ENCODE peak calls at places on chromosomes 3 and 15, in six cellular contexts. One of them, this sample, is unnamed.

GRCh38 chr15:81885135-81885534 is 160.7 kb downstream of the MEX3B start:
- ATAC-seq in K562: no peak
- ATAC-seq in A549: no peak
- ATAC-seq in GM12878: no peak
- ATAC-seq in upper lobe of left lung: no peak
- ATAC-seq in HepG2: no peak
- ATAC-seq in this sample: no peak

GRCh38 chr3:150184426-150185071 is 213.9 kb upstream of the PFN2 start:
- ATAC-seq in A549: peak
- ATAC-seq in K562: peak
- ATAC-seq in upper lobe of left lung: no peak
- ATAC-seq in HepG2: peak
- ATAC-seq in GM12878: peak
- ATAC-seq in this sample: no peak

GRCh38 chr3:56339244-56339643 is 129.0 kb downstream of the ERC2 start:
- ATAC-seq in HepG2: no peak
- ATAC-seq in upper lobe of left lung: no peak
- ATAC-seq in A549: no peak
- ATAC-seq in GM12878: no peak
- ATAC-seq in K562: no peak
- ATAC-seq in this sample: no peak

GRCh38 chr3:109784852-109785631 is 447.7 kb upstream of the DPPA4 start:
- ATAC-seq in upper lobe of left lung: no peak
- ATAC-seq in K562: no peak
- ATAC-seq in HepG2: no peak
- ATAC-seq in A549: no peak
- ATAC-seq in GM12878: no peak
- ATAC-seq in this sample: no peak

GRCh38 chr3:53198256-53198977 is 37.4 kb downstream of the PRKCD start:
- ATAC-seq in upper lobe of left lung: no peak
- ATAC-seq in GM12878: no peak
- ATAC-seq in A549: peak
- ATAC-seq in K562: no peak
- ATAC-seq in HepG2: peak
- ATAC-seq in this sample: no peak

GRCh38 chr15:78673476-78673875 is 32.5 kb upstream of the CHRNB4 start:
- ATAC-seq in HepG2: no peak
- ATAC-seq in K562: no peak
- ATAC-seq in A549: no peak
- ATAC-seq in GM12878: no peak
- ATAC-seq in upper lobe of left lung: no peak
- ATAC-seq in this sample: no peak

GRCh38 chr3:23071306-23071705 is 131.8 kb upstream of the UBE2E2 start:
- ATAC-seq in K562: no peak
- ATAC-seq in HepG2: no peak
- ATAC-seq in GM12878: no peak
- ATAC-seq in A549: no peak
- ATAC-seq in upper lobe of left lung: no peak
- ATAC-seq in this sample: no peak

GRCh38 chr3:179541094-179541493 is 21.6 kb upstream of the ACTL6A start:
- ATAC-seq in HepG2: no peak
- ATAC-seq in A549: no peak
- ATAC-seq in upper lobe of left lung: peak
- ATAC-seq in K562: peak
- ATAC-seq in GM12878: no peak
- ATAC-seq in this sample: no peak

GRCh38 chr3:187281191-187281714 is 10.3 kb downstream of the MASP1 start:
- ATAC-seq in GM12878: no peak
- ATAC-seq in K562: peak
- ATAC-seq in A549: no peak
- ATAC-seq in HepG2: peak
- ATAC-seq in upper lobe of left lung: peak
- ATAC-seq in this sample: peak

GRCh38 chr3:133928136-133928893 is 32.6 kb upstream of the RAB6B start:
- ATAC-seq in GM12878: no peak
- ATAC-seq in upper lobe of left lung: no peak
- ATAC-seq in HepG2: no peak
- ATAC-seq in A549: no peak
- ATAC-seq in K562: no peak
- ATAC-seq in this sample: no peak

GRCh38 chr3:14463330-14464216 is 61.2 kb downstream of the SLC6A6 start:
- ATAC-seq in K562: no peak
- ATAC-seq in A549: no peak
- ATAC-seq in HepG2: no peak
- ATAC-seq in upper lobe of left lung: no peak
- ATAC-seq in GM12878: no peak
- ATAC-seq in this sample: no peak

GRCh38 chr3:53581671-53582070 is 87.3 kb downstream of the CACNA1D start:
- ATAC-seq in K562: no peak
- ATAC-seq in upper lobe of left lung: no peak
- ATAC-seq in GM12878: peak
- ATAC-seq in HepG2: no peak
- ATAC-seq in A549: no peak
- ATAC-seq in this sample: no peak

GRCh38 chr15:50096158-50096821 is 22.7 kb downstream of the ATP8B4 start:
- ATAC-seq in upper lobe of left lung: peak
- ATAC-seq in A549: peak
- ATAC-seq in HepG2: no peak
- ATAC-seq in GM12878: no peak
- ATAC-seq in K562: peak
- ATAC-seq in this sample: no peak

GRCh38 chr3:195801251-195802183 is 10.2 kb downstream of the MUC4 start:
- ATAC-seq in A549: no peak
- ATAC-seq in upper lobe of left lung: no peak
- ATAC-seq in K562: no peak
- ATAC-seq in HepG2: no peak
- ATAC-seq in GM12878: no peak
- ATAC-seq in this sample: no peak

GRCh38 chr3:152352559-152352958 is 83.8 kb downstream of the MBNL1 start:
- ATAC-seq in GM12878: peak
- ATAC-seq in A549: no peak
- ATAC-seq in HepG2: no peak
- ATAC-seq in upper lobe of left lung: peak
- ATAC-seq in K562: peak
- ATAC-seq in this sample: no peak

GRCh38 chr3:31095254-31095653 is 200.8 kb upstream of the GADL1 start:
- ATAC-seq in GM12878: no peak
- ATAC-seq in HepG2: no peak
- ATAC-seq in K562: no peak
- ATAC-seq in upper lobe of left lung: no peak
- ATAC-seq in A549: no peak
- ATAC-seq in this sample: no peak

GRCh38 chr3:188729422-188729821 is 442.3 kb upstream of the TPRG1 start:
- ATAC-seq in K562: no peak
- ATAC-seq in upper lobe of left lung: no peak
- ATAC-seq in HepG2: no peak
- ATAC-seq in A549: no peak
- ATAC-seq in GM12878: no peak
- ATAC-seq in this sample: no peak

GRCh38 chr3:150251654-150252053 is 156.4 kb upstream of the TSC22D2 start:
- ATAC-seq in GM12878: no peak
- ATAC-seq in upper lobe of left lung: no peak
- ATAC-seq in K562: no peak
- ATAC-seq in A549: no peak
- ATAC-seq in HepG2: no peak
- ATAC-seq in this sample: no peak

GRCh38 chr3:138289701-138290100 is 40.0 kb downstream of the NME9 start:
- ATAC-seq in upper lobe of left lung: no peak
- ATAC-seq in HepG2: no peak
- ATAC-seq in GM12878: no peak
- ATAC-seq in A549: no peak
- ATAC-seq in K562: no peak
- ATAC-seq in this sample: no peak

GRCh38 chr3:62229201-62229600 is 144.1 kb downstream of the FEZF2 start:
- ATAC-seq in upper lobe of left lung: no peak
- ATAC-seq in K562: no peak
- ATAC-seq in A549: no peak
- ATAC-seq in HepG2: no peak
- ATAC-seq in GM12878: no peak
- ATAC-seq in this sample: no peak

GRCh38 chr3:138378990-138379389 is 30.6 kb downstream of the MRAS start:
- ATAC-seq in HepG2: no peak
- ATAC-seq in K562: no peak
- ATAC-seq in upper lobe of left lung: no peak
- ATAC-seq in GM12878: no peak
- ATAC-seq in A549: no peak
- ATAC-seq in this sample: no peak

GRCh38 chr3:118949113-118949760 is 85.4 kb downstream of the IGSF11 start:
- ATAC-seq in upper lobe of left lung: no peak
- ATAC-seq in K562: no peak
- ATAC-seq in A549: no peak
- ATAC-seq in GM12878: no peak
- ATAC-seq in HepG2: no peak
- ATAC-seq in this sample: no peak

GRCh38 chr3:136928240-136928639 is 29.5 kb upstream of the IL20RB start:
- ATAC-seq in upper lobe of left lung: no peak
- ATAC-seq in K562: no peak
- ATAC-seq in HepG2: no peak
- ATAC-seq in GM12878: peak
- ATAC-seq in A549: no peak
- ATAC-seq in this sample: no peak

GRCh38 chr3:155989536-155989935 is 119.1 kb downstream of the GMPS start:
- ATAC-seq in upper lobe of left lung: no peak
- ATAC-seq in A549: no peak
- ATAC-seq in GM12878: no peak
- ATAC-seq in HepG2: no peak
- ATAC-seq in K562: no peak
- ATAC-seq in this sample: no peak

GRCh38 chr3:182698078-182698477 is 95.2 kb upstream of the ATP11B start:
- ATAC-seq in HepG2: no peak
- ATAC-seq in A549: no peak
- ATAC-seq in upper lobe of left lung: no peak
- ATAC-seq in K562: peak
- ATAC-seq in GM12878: no peak
- ATAC-seq in this sample: no peak

GRCh38 chr3:86985427-86985826 is 5.5 kb downstream of the VGLL3 start:
- ATAC-seq in HepG2: no peak
- ATAC-seq in A549: no peak
- ATAC-seq in GM12878: no peak
- ATAC-seq in K562: no peak
- ATAC-seq in upper lobe of left lung: no peak
- ATAC-seq in this sample: no peak

GRCh38 chr15:93028632-93029612 is 60.1 kb downstream of the RGMA start:
- ATAC-seq in GM12878: no peak
- ATAC-seq in A549: no peak
- ATAC-seq in K562: peak
- ATAC-seq in upper lobe of left lung: peak
- ATAC-seq in HepG2: peak
- ATAC-seq in this sample: peak

GRCh38 chr15:80915462-80915861 is 74.2 kb downstream of the MESD start:
- ATAC-seq in K562: peak
- ATAC-seq in HepG2: no peak
- ATAC-seq in upper lobe of left lung: no peak
- ATAC-seq in A549: no peak
- ATAC-seq in GM12878: no peak
- ATAC-seq in this sample: no peak

GRCh38 chr3:40336511-40337135 is 27.1 kb downstream of the EIF1B start:
- ATAC-seq in GM12878: peak
- ATAC-seq in upper lobe of left lung: no peak
- ATAC-seq in HepG2: no peak
- ATAC-seq in A549: no peak
- ATAC-seq in K562: peak
- ATAC-seq in this sample: no peak

GRCh38 chr3:78076379-78076778 is 1036.5 kb downstream of the ROBO2 start:
- ATAC-seq in GM12878: no peak
- ATAC-seq in A549: no peak
- ATAC-seq in HepG2: no peak
- ATAC-seq in K562: no peak
- ATAC-seq in upper lobe of left lung: no peak
- ATAC-seq in this sample: no peak

DNA sequence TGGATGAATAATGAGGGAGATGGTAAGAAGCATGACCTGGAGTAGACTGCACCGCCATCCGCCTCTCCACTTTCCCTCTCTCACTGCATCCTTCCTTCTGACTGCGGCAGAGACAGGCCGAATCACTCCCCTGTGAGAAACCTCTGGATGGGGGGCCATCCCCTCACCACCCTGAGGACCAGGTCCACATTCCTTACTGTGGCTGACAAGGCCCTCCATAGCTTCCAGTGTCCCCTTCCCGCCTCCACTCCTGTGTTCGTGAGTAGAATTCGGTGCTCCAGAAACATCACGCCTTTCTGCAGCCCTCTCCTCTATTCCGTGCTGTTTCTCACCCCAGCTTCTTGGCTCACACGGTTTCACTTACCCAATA is 2.8 kb downstream of the PIGZ start:
- ATAC-seq in GM12878: no peak
- ATAC-seq in A549: no peak
- ATAC-seq in upper lobe of left lung: no peak
- ATAC-seq in HepG2: no peak
- ATAC-seq in K562: no peak
- ATAC-seq in this sample: no peak
- H3K27ac ChIP-seq in GM12878: no peak
- H3K27ac ChIP-seq in A549: no peak
- H3K27ac ChIP-seq in upper lobe of left lung: no peak
- H3K27ac ChIP-seq in HepG2: peak
- H3K27ac ChIP-seq in K562: no peak
- H3K27ac ChIP-seq in this sample: no peak

DNA sequence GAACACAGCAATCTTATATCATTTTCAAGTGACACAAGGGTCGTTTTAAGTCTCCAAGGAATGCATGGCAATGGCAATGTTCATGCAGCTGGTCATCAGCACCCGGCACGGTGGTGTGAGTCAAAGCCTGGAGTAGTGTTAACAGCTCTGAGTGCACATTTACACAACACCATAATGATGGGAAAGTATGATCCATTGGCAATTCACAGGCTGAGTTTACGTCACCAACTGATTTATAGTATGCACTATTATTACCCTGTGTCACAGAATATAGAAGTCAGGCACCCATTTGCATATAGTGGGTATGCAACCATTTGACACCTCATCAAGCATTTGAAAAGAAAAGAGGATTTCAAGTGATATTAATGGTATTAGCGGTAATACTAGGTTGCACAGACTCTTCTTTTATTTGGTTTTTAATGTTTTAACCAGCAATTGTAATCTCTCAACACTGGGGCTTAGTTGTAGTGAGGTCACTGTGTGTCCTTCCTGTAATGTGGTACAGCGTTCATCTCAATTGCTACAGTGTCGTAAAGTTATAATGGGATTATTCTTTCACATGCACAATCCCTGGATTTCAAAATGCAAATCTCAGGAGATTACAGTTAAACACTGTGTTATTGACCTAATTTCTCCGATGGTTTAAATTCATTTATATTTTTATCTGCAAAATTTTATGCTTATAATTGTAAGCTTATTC is 113.8 kb downstream of the C3orf38 start:
- ATAC-seq in A549: no peak
- ATAC-seq in GM12878: no peak
- ATAC-seq in K562: no peak
- ATAC-seq in upper lobe of left lung: no peak
- ATAC-seq in HepG2: no peak
- ATAC-seq in this sample: no peak
- TF ChIP-seq EP300 in A549: no peak
- TF ChIP-seq EP300 in GM12878: no peak
- TF ChIP-seq EP300 in K562: no peak
- TF ChIP-seq EP300 in upper lobe of left lung: no peak
- TF ChIP-seq EP300 in HepG2: no peak
- TF ChIP-seq EP300 in this sample: no peak

GRCh38 chr3:166688665-166689064 is 691.4 kb downstream of the ZBBX start:
- ATAC-seq in A549: no peak
- ATAC-seq in GM12878: no peak
- ATAC-seq in K562: no peak
- ATAC-seq in HepG2: no peak
- ATAC-seq in upper lobe of left lung: no peak
- ATAC-seq in this sample: no peak
- H3K27ac ChIP-seq in A549: no peak
- H3K27ac ChIP-seq in GM12878: no peak
- H3K27ac ChIP-seq in K562: no peak
- H3K27ac ChIP-seq in HepG2: no peak
- H3K27ac ChIP-seq in upper lobe of left lung: no peak
- H3K27ac ChIP-seq in this sample: no peak

GRCh38 chr3:38029400-38030125 is at the start of gene PLCD1:
- ATAC-seq in A549: no peak
- ATAC-seq in HepG2: peak
- ATAC-seq in GM12878: no peak
- ATAC-seq in K562: no peak
- ATAC-seq in upper lobe of left lung: peak
- ATAC-seq in this sample: peak
- TF ChIP-seq EP300 in A549: no peak
- TF ChIP-seq EP300 in HepG2: no peak
- TF ChIP-seq EP300 in GM12878: no peak
- TF ChIP-seq EP300 in K562: no peak
- TF ChIP-seq EP300 in upper lobe of left lung: no peak
- TF ChIP-seq EP300 in this sample: no peak

This sample was measured in gastroesophageal sphincter.